ENCODE peak calls at places on chromosomes 2 and 18, in five cellular contexts. X, E, F, G and L are unnamed samples.

GRCh38 chr2:27807476-27807875 is 36.0 kb downstream of the MRPL33 start:
- DNase-seq in G (no peak), F (no peak), X (peak), E (peak), L (no peak)

GRCh38 chr2:134573724-134574123 is 145.1 kb downstream of the TMEM163 start:
- DNase-seq in E (no peak), G (no peak), F (no peak), X (no peak), L (no peak)

GRCh38 chr2:37342636-37343211 is 1.7 kb upstream of the QPCT start:
- DNase-seq in F (no peak), E (no peak), G (no peak), X (no peak), L (no peak)

GRCh38 chr18:7157760-7158159 is 40.2 kb upstream of the LAMA1 start:
- DNase-seq in G (no peak), E (no peak), X (no peak), F (no peak), L (no peak)

GRCh38 chr2:150876201-150877085 is 385.2 kb downstream of the RBM43 start:
- DNase-seq in G (no peak), X (no peak), F (no peak), E (no peak), L (no peak)

GRCh38 chr2:41167014-41167413 is 715.1 kb upstream of the SLC8A1 start:
- DNase-seq in G (no peak), E (no peak), F (no peak), X (no peak), L (no peak)

GRCh38 chr2:120395221-120395620 is 49.3 kb downstream of the INHBB start:
- DNase-seq in X (no peak), G (no peak), F (peak), E (no peak), L (no peak)

GRCh38 chr18:9343577-9343976 is 9.0 kb downstream of the TWSG1 start:
- DNase-seq in G (no peak), X (no peak), F (no peak), E (no peak), L (no peak)

GRCh38 chr2:241673797-241674725 is 12.6 kb downstream of the DTYMK start:
- DNase-seq in E (no peak), G (no peak), F (no peak), X (peak), L (no peak)

GRCh38 chr18:37565138-37565984 is at the start of gene CELF4:
- DNase-seq in G (no peak), F (no peak), X (peak), E (no peak), L (no peak)

GRCh38 chr18:55524353-55525123 is 63.5 kb downstream of the TCF4 start:
- DNase-seq in F (no peak), E (no peak), G (no peak), X (no peak), L (no peak)

GRCh38 chr2:3108105-3108504 is 269.5 kb downstream of the EIPR1 start:
- DNase-seq in G (no peak), F (no peak), X (no peak), E (no peak), L (no peak)

GRCh38 chr2:171630812-171631626 is 56.2 kb upstream of the DYNC1I2 start:
- DNase-seq in G (no peak), F (no peak), X (no peak), E (no peak), L (no peak)

GRCh38 chr2:186771850-186772463 is 77.0 kb downstream of the ZSWIM2 start:
- DNase-seq in F (no peak), X (no peak), E (no peak), G (no peak), L (no peak)

GRCh38 chr2:105369777-105370690 is 28.8 kb downstream of the FHL2 start:
- DNase-seq in G (peak), F (peak), E (peak), X (peak), L (peak)

GRCh38 chr18:26440644-26441043 is 107.7 kb downstream of the KCTD1 start:
- DNase-seq in X (no peak), F (no peak), E (no peak), G (no peak), L (no peak)

GRCh38 chr2:25453199-25453903 is 111.6 kb upstream of the DNMT3A start:
- DNase-seq in G (no peak), F (no peak), X (no peak), E (peak), L (no peak)

GRCh38 chr2:64478502-64479230 is 24.7 kb downstream of the LGALSL start:
- DNase-seq in F (no peak), E (no peak), G (no peak), X (no peak), L (no peak)

GRCh38 chr2:238081150-238081549 is 19.0 kb upstream of the ESPNL start:
- DNase-seq in E (no peak), F (no peak), X (no peak), G (no peak), L (no peak)

GRCh38 chr2:33496150-33496549 is 19.7 kb downstream of the RASGRP3 start:
- DNase-seq in G (no peak), X (no peak), F (no peak), E (no peak), L (no peak)

GRCh38 chr2:150473767-150474166 is 13.7 kb downstream of the RND3 start:
- DNase-seq in G (no peak), X (no peak), F (no peak), E (no peak), L (no peak)

GRCh38 chr2:236665572-236666118 is 96.0 kb downstream of the ACKR3 start:
- DNase-seq in X (no peak), G (no peak), F (no peak), E (no peak), L (no peak)

GRCh38 chr2:98861601-98862000 is 74.4 kb downstream of the CRACDL start:
- DNase-seq in F (no peak), X (no peak), G (no peak), E (no peak), L (no peak)

GRCh38 chr2:236200378-236200777 is 32.2 kb upstream of the GBX2 start:
- DNase-seq in X (no peak), F (peak), G (no peak), E (no peak), L (no peak)

GRCh38 chr18:42620585-42620984 is 494.9 kb downstream of the RIT2 start:
- DNase-seq in G (no peak), X (no peak), E (no peak), F (no peak), L (no peak)

GRCh38 chr2:232464534-232464865 is 8.5 kb downstream of the ALPI start:
- DNase-seq in G (no peak), F (no peak), X (no peak), E (no peak), L (no peak)

GRCh38 chr2:216920150-216920846 is 60.4 kb upstream of the TNP1 start:
- DNase-seq in F (no peak), E (no peak), X (no peak), G (no peak), L (no peak)

GRCh38 chr2:232871418-232871834 is 1.4 kb downstream of the SNORC start:
- DNase-seq in F (peak), X (no peak), G (no peak), E (no peak), L (no peak)

GRCh38 chr2:45259144-45259543 is 249.9 kb upstream of the SIX2 start:
- DNase-seq in G (no peak), X (no peak), E (no peak), F (no peak), L (no peak)

GRCh38 chr2:164560181-164560792 is 61.0 kb downstream of the GRB14 start:
- DNase-seq in G (no peak), F (no peak), E (no peak), X (peak), L (no peak)

GRCh38 chr2:128219891-128220290 is 98.8 kb downstream of the HS6ST1 start:
- DNase-seq in G (no peak), E (no peak), X (no peak), F (no peak), L (no peak)

GRCh38 chr2:237025090-237025865 is 60.4 kb upstream of the COPS8 start:
- DNase-seq in E (no peak), G (no peak), F (no peak), X (no peak), L (no peak)

GRCh38 chr2:111135910-111136297 is 15.2 kb downstream of the BCL2L11 start:
- DNase-seq in E (no peak), G (no peak), X (peak), F (peak), L (no peak)

GRCh38 chr2:201642086-201642578 is 1.2 kb downstream of the TMEM237 start:
- DNase-seq in F (no peak), E (no peak), X (no peak), G (no peak), L (no peak)

GRCh38 chr2:88350641-88351601 is 101.6 kb downstream of the FOXI3 start:
- DNase-seq in X (peak), E (peak), G (peak), F (peak), L (peak)

GRCh38 chr18:8890957-8891464 is 185.7 kb downstream of the MTCL1 start:
- DNase-seq in G (no peak), F (no peak), E (no peak), X (peak), L (no peak)

GRCh38 chr2:227568852-227569169 is 29.9 kb upstream of the SCYGR2 start:
- DNase-seq in E (no peak), G (no peak), X (no peak), F (no peak), L (no peak)